ENCODE peak calls at places on chromosomes 13 and 19, in four cellular contexts. A is CD8-positive, alpha-beta T cell; T is naive thymus-derived CD4-positive, alpha-beta T cell; I is AG04449. K is an unnamed sample.

GRCh38 chr19:15113245-15114152 is 6.3 kb downstream of the SYDE1 start:
- DNase-seq in A (no peak), I (no peak), T (no peak), K (no peak)

GRCh38 chr13:93847162-93847561 is 620.6 kb downstream of the GPC6 start:
- DNase-seq in T (no peak), A (no peak), I (peak; percentile 38), K (no peak)

GRCh38 chr19:34436716-34437115 is 8.5 kb downstream of the UBA2 start:
- DNase-seq in A (no peak), I (no peak), T (no peak), K (no peak)

GRCh38 chr13:84940801-84941200 is 858.4 kb downstream of the SLITRK6 start:
- DNase-seq in A (no peak), T (no peak), I (no peak), K (no peak)

GRCh38 chr13:27927444-27928352 is 7.9 kb downstream of the PDX1 start:
- DNase-seq in I (no peak), A (no peak), T (no peak), K (no peak)

GRCh38 chr13:73876323-73876722 is 257.9 kb downstream of the KLF12 start:
- DNase-seq in T (no peak), A (no peak), I (no peak), K (no peak)

GRCh38 chr19:17830567-17831418 is 9.5 kb upstream of the INSL3 start:
- DNase-seq in I (no peak), A (no peak), T (peak; percentile 55), K (no peak)

GRCh38 chr13:37418490-37418889 is 180.1 kb downstream of the POSTN start:
- DNase-seq in I (no peak), A (no peak), T (no peak), K (no peak)

GRCh38 chr13:109344552-109345157 is 441.7 kb downstream of the IRS2 start:
- DNase-seq in I (no peak), T (no peak), A (no peak), K (no peak)

GRCh38 chr19:33802801-33803200 is 6.1 kb downstream of the KCTD15 start:
- DNase-seq in T (no peak), A (no peak), I (no peak), K (no peak)

GRCh38 chr19:12665646-12666304 is 767 bp downstream of the MAN2B1 start:
- DNase-seq in I (no peak), A (no peak), T (no peak), K (no peak)

GRCh38 chr13:90680826-90681225 is 666.7 kb upstream of the MIR17HG start:
- DNase-seq in T (no peak), A (no peak), I (no peak), K (no peak)

GRCh38 chr13:35979378-35979911 is 151.7 kb downstream of the DCLK1 start:
- DNase-seq in T (no peak), A (no peak), I (peak; percentile 59), K (no peak)

GRCh38 chr13:37878496-37878895 is 8.9 kb upstream of the TRPC4 start:
- DNase-seq in A (no peak), I (peak; percentile 44), T (no peak), K (no peak)

GRCh38 chr13:47076536-47076935 is 179.7 kb upstream of the HTR2A start:
- DNase-seq in A (no peak), T (no peak), I (peak; percentile 37), K (no peak)

GRCh38 chr13:87684850-87685735 is 13.9 kb downstream of the SLITRK5 start:
- DNase-seq in A (no peak), I (no peak), T (no peak), K (no peak)

GRCh38 chr19:44653977-44654784 is 10.5 kb downstream of the PVR start:
- DNase-seq in A (peak; percentile 56), I (no peak), T (peak; percentile 60), K (peak; percentile 51)

GRCh38 chr19:18587962-18588610 is 512 bp upstream of the REX1BD start:
- DNase-seq in T (no peak), A (no peak), I (no peak), K (peak; percentile 48)

GRCh38 chr13:46728777-46729176 is 68.2 kb downstream of the ESD start:
- DNase-seq in A (no peak), I (no peak), T (no peak), K (peak; percentile 32)

GRCh38 chr13:42140494-42140893 is 92.0 kb downstream of the DGKH start:
- DNase-seq in T (no peak), A (no peak), I (no peak), K (no peak)

GRCh38 chr19:55368701-55369563 is 1.3 kb downstream of the IL11 start:
- DNase-seq in T (peak; percentile 63), A (no peak), I (no peak), K (no peak)
- H3K4me3 ChIP-seq in T (no peak overlapping the region), A (no peak overlapping the region), I (peak overlapping the region; percentile 74), K (no peak overlapping the region)

DNA sequence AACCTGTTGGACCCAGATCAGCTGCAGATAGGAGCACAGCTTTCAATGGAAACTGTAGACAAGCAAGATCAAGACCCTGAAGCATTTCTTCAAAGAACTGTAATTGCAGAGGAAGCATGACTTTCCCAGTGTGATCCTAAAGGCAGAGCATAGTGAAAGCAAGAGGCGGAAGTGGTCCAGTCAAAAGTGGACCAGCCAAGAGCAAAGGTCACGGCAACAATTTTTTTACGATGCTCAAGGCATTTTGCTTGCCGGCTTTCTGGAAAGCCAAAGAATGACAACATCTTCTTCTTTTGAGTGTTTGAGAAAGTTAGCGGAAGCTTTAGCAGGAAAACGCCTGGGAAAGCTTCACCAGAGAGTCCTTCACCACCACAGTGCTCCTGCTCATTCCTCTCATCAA is 111.6 kb downstream of the RNF17 start:
- DNase-seq in A (no peak), T (no peak), I (no peak), K (no peak)
- H3K4me3 ChIP-seq in A (no peak overlapping the region), T (no peak overlapping the region), I (no peak overlapping the region), K (no peak overlapping the region)

DNA sequence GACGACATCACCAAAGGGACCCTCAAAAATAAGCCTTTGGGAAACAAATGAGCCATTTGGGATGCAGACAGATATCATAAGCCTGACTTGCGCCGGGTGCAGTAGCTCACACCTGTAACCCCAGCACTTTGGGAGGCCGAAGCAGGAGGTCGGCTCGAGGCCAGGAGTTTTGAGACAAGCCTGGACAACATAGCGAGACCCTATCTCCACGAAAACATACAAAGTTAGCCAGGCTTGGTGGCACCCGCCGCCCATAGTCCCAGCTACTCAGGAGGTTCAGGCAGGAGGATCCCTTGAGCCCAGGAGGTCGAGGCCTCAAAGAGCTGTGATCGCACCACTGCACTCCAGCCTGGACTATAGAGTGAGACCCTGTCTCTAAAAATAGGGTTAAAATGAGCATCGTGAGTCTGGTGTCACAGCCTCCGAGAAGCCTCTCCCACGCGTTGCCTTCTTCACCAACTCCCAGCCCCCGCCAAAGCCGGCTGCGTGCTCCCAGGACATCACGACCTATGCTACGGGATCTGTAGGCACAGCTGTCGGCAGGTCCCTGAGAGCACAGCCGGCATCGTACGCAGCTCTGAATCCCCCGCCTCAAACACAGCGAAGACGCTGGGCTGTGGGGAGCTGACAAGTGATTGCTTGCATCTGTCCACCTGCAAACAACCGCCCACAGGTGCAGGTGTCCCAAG is 1.6 kb downstream of the REXO1 start:
- DNase-seq in I (no peak), T (no peak), A (no peak), K (no peak)
- H3K4me3 ChIP-seq in I (peak overlapping the region; percentile 96), T (peak overlapping the region; percentile 85), A (peak overlapping the region; percentile 86), K (peak overlapping the region; percentile 86)

DNA sequence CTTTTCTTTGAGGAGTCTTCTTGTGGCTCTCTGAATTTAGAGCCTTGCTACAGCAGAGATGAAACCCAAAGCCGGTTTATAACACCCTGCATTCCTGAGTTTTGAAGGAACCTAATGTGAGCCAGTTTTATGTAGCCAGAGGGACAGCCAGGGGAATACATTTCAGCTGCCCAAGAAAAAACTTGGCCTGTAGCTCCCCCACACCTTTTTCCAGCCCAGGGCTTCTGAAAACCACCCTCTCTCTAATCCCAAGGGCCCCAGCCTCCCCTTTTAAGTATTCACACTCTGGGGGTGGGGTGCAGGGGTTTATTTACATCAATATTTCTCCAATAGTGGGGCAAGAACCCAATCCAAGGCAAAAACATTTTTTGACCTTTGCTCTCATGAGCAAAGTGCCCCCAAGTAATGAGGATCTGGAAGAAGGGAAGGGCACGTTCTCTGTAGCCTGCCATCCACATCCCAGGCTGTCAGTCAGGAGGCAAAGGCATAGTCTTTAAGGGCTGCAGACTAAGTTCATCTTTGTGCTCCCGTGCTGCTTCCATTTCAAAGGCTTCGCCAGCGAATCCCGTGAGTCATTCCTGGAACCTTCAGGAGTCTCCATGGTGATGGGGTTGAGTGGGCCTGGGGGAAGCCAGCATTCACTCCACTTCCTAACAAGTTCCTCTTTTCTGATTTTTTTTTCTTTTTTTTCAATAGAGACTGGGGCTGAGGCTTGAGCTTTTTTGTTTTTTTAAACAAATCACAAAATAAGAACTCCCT is 33.2 kb upstream of the MEDAG start:
- DNase-seq in T (no peak), I (no peak), A (no peak), K (no peak)
- H3K4me3 ChIP-seq in T (no peak overlapping the region), I (no peak overlapping the region), A (no peak overlapping the region), K (no peak overlapping the region)

GRCh38 chr13:20943519-20944012 is 41.0 kb upstream of the XPO4 start:
- DNase-seq in I (peak; percentile 90), T (peak; percentile 57), A (peak; percentile 48), K (peak; percentile 67)
- H3K4me3 ChIP-seq in I (no peak overlapping the region), T (no peak overlapping the region), A (no peak overlapping the region), K (no peak overlapping the region)

GRCh38 chr13:19961484-19961883 is 3.0 kb downstream of the ZMYM2 start:
- DNase-seq in I (no peak), A (no peak), T (no peak), K (no peak)
- H3K4me3 ChIP-seq in I (no peak overlapping the region), A (no peak overlapping the region), T (no peak overlapping the region), K (no peak overlapping the region)

DNA sequence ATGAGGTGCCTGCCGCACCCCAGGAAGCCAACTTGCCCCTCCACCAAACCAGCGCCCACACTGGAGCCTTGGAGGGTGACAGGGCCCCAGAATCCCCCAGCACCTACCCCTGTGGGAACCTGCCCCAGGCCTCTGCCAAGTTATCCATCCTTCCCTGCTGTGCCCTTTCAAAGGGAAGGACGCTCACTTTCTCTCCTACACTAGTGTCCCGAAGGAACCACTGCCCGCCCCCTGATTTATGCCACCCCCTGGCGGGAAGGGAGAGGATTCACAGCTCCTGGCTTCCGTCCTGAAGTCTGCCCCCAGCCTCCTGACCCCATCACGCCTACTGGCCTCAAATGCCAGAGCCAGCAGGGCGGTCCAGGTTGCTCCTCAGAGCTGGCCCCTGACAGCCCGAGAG is 1.4 kb downstream of the EVI5L start:
- DNase-seq in A (no peak), T (no peak), I (no peak), K (no peak)
- H3K4me3 ChIP-seq in A (no peak overlapping the region), T (no peak overlapping the region), I (peak overlapping the region; percentile 70), K (no peak overlapping the region)

GRCh38 chr19:49147923-49148682 is 7.1 kb downstream of the HRC start:
- DNase-seq in T (no peak), A (no peak), I (no peak), K (no peak)
- H3K4me3 ChIP-seq in T (no peak overlapping the region), A (no peak overlapping the region), I (no peak overlapping the region), K (no peak overlapping the region)

DNA sequence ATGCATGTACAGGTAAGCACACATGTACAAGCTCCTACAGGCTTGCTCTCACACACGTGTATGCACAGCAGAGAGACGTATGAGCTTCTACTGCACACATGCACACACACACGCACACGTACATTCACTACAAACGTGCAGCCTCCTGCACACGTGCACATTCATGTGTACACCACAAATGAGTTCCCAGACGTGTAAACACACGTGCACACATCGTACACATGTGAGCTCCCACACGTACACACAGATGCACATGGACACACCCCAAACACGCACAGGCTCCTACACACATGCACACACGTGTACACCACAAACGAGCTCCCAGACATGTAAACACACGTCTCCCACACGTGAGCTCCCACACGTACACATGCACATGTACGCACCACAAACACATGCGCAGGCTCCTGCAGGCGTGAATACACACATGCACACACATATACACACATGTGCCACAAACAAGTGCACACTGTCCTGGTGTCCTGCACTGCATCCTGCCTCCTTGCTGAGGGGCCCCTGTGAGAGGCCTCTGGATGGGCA is 83.7 kb upstream of the MCF2L start:
- DNase-seq in I (no peak), T (no peak), A (no peak), K (no peak)
- H3K4me3 ChIP-seq in I (no peak overlapping the region), T (no peak overlapping the region), A (no peak overlapping the region), K (no peak overlapping the region)

GRCh38 chr19:590396-590745 is 690 bp downstream of the HCN2 start:
- DNase-seq in I (no peak), T (no peak), A (no peak), K (no peak)
- H3K4me3 ChIP-seq in I (peak overlapping the region; percentile 34), T (no peak overlapping the region), A (no peak overlapping the region), K (no peak overlapping the region)